ENCODE peak calls at places on chromosome X, in seven cellular contexts. One of them, this sample, is unnamed.

GRCh38 chrX:124540474-124540873 is 194.1 kb downstream of the SH2D1A start:
- DNase-seq in K562: no peak
- DNase-seq in SK-N-SH: no peak
- DNase-seq in GM12878: no peak
- DNase-seq in HCT116: no peak
- DNase-seq in H1: no peak
- DNase-seq in HepG2: no peak
- DNase-seq in this sample: no peak

GRCh38 chrX:23386726-23387125 is 52.1 kb downstream of the PTCHD1 start:
- DNase-seq in HCT116: no peak
- DNase-seq in K562: no peak
- DNase-seq in SK-N-SH: no peak
- DNase-seq in HepG2: no peak
- DNase-seq in GM12878: no peak
- DNase-seq in H1: no peak
- DNase-seq in this sample: no peak

GRCh38 chrX:103540145-103540544 is 20.9 kb upstream of the RAB40A start:
- DNase-seq in K562: no peak
- DNase-seq in HCT116: no peak
- DNase-seq in GM12878: no peak
- DNase-seq in H1: no peak
- DNase-seq in HepG2: no peak
- DNase-seq in SK-N-SH: no peak
- DNase-seq in this sample: no peak

GRCh38 chrX:115018040-115018647 is 728 bp upstream of the IL13RA2 start:
- DNase-seq in HepG2: no peak
- DNase-seq in SK-N-SH: no peak
- DNase-seq in GM12878: no peak
- DNase-seq in HCT116: no peak
- DNase-seq in H1: no peak
- DNase-seq in K562: no peak
- DNase-seq in this sample: peak; percentile 1

GRCh38 chrX:15816453-15816838 is 26.2 kb downstream of the ZRSR2 start:
- DNase-seq in HCT116: no peak
- DNase-seq in K562: no peak
- DNase-seq in HepG2: no peak
- DNase-seq in SK-N-SH: no peak
- DNase-seq in H1: no peak
- DNase-seq in GM12878: no peak
- DNase-seq in this sample: no peak

GRCh38 chrX:111098874-111099273 is 2.9 kb downstream of the PAK3 start:
- DNase-seq in SK-N-SH: peak; percentile 68
- DNase-seq in GM12878: no peak
- DNase-seq in H1: no peak
- DNase-seq in HepG2: peak; percentile 1
- DNase-seq in HCT116: peak; percentile 29
- DNase-seq in K562: peak; percentile 69
- DNase-seq in this sample: peak; percentile 31

GRCh38 chrX:94123062-94123461 is 449.1 kb downstream of the FAM133A start:
- DNase-seq in HCT116: no peak
- DNase-seq in SK-N-SH: no peak
- DNase-seq in K562: no peak
- DNase-seq in GM12878: no peak
- DNase-seq in HepG2: no peak
- DNase-seq in H1: no peak
- DNase-seq in this sample: no peak

GRCh38 chrX:10929747-10930146 is 181.4 kb upstream of the HCCS start:
- DNase-seq in HCT116: no peak
- DNase-seq in GM12878: no peak
- DNase-seq in SK-N-SH: no peak
- DNase-seq in HepG2: no peak
- DNase-seq in H1: no peak
- DNase-seq in K562: no peak
- DNase-seq in this sample: no peak

GRCh38 chrX:39944416-39944815 is 153.3 kb downstream of the BCOR start:
- DNase-seq in HCT116: no peak
- DNase-seq in K562: no peak
- DNase-seq in GM12878: no peak
- DNase-seq in HepG2: no peak
- DNase-seq in SK-N-SH: no peak
- DNase-seq in H1: no peak
- DNase-seq in this sample: no peak

GRCh38 chrX:15723887-15724517 is 14.1 kb upstream of the CA5B start:
- DNase-seq in GM12878: no peak
- DNase-seq in SK-N-SH: no peak
- DNase-seq in HepG2: no peak
- DNase-seq in H1: no peak
- DNase-seq in K562: no peak
- DNase-seq in HCT116: no peak
- DNase-seq in this sample: no peak

GRCh38 chrX:45900751-45901150 is 644.5 kb downstream of the ZNF674 start:
- DNase-seq in SK-N-SH: no peak
- DNase-seq in GM12878: no peak
- DNase-seq in K562: no peak
- DNase-seq in HCT116: no peak
- DNase-seq in HepG2: no peak
- DNase-seq in H1: no peak
- DNase-seq in this sample: no peak

GRCh38 chrX:47991263-47992092 is 12.3 kb downstream of the ZNF182 start:
- DNase-seq in K562: no peak
- DNase-seq in HCT116: no peak
- DNase-seq in HepG2: no peak
- DNase-seq in GM12878: no peak
- DNase-seq in SK-N-SH: no peak
- DNase-seq in H1: no peak
- DNase-seq in this sample: no peak

GRCh38 chrX:102651242-102651967 is at the start of gene GPRASP1:
- DNase-seq in K562: no peak
- DNase-seq in SK-N-SH: peak; percentile 72
- DNase-seq in HCT116: no peak
- DNase-seq in GM12878: no peak
- DNase-seq in HepG2: no peak
- DNase-seq in H1: no peak
- DNase-seq in this sample: no peak

GRCh38 chrX:31353095-31353494 is 281.3 kb upstream of the FTHL17 start:
- DNase-seq in SK-N-SH: no peak
- DNase-seq in GM12878: no peak
- DNase-seq in HCT116: no peak
- DNase-seq in HepG2: no peak
- DNase-seq in K562: no peak
- DNase-seq in H1: no peak
- DNase-seq in this sample: no peak

GRCh38 chrX:24113161-24113560 is 36.4 kb upstream of the ZFX start:
- DNase-seq in H1: no peak
- DNase-seq in K562: no peak
- DNase-seq in SK-N-SH: no peak
- DNase-seq in HepG2: no peak
- DNase-seq in GM12878: no peak
- DNase-seq in HCT116: no peak
- DNase-seq in this sample: no peak

DNA sequence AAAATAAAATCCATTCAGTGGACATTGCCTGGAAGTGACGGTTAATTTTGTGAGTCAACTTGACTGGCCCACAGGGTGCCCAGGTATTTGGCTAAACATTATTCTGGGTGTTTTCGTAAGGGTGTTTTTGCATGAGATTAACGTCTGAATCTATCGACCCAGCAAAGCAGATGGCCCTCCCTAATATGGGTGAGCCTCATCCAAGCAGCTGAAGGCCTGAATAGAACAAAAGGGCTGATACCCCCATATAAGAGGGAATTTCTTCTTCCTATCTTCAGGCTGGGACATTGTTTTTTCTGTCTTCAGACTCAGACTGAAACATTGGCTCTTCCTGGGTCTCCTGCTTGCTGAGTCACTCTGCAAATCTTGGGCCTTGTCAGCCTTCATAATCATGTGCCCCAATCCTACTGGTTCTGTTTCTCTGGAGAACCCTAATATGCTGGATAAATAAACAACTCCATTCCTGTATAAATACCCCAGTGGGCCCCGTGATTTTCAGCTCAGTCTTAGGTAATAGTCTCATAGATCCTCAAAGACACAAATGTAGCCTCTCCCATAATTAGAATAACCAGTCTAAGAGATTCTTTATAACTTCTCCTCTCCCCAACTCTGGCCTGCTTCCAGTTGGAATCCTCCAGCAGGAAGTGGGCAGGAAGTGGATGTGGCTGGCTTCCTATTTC is 33.1 kb upstream of the DDX3X start:
- DNase-seq in GM12878: no peak
- DNase-seq in HCT116: no peak
- DNase-seq in HepG2: no peak
- DNase-seq in H1: no peak
- DNase-seq in SK-N-SH: no peak
- DNase-seq in K562: no peak
- DNase-seq in this sample: no peak
- TF ChIP-seq JUND in GM12878: no peak
- TF ChIP-seq JUND in HCT116: no peak
- TF ChIP-seq JUND in HepG2: no peak
- TF ChIP-seq JUND in H1: no peak
- TF ChIP-seq JUND in SK-N-SH: no peak
- TF ChIP-seq JUND in K562: no peak
- TF ChIP-seq JUND in this sample: no peak

GRCh38 chrX:106220177-106220576 is 52.1 kb downstream of the PWWP3B start:
- DNase-seq in H1: no peak
- DNase-seq in SK-N-SH: no peak
- DNase-seq in HepG2: no peak
- DNase-seq in GM12878: no peak
- DNase-seq in K562: no peak
- DNase-seq in HCT116: no peak
- DNase-seq in this sample: no peak
- TF ChIP-seq JUND in H1: no peak
- TF ChIP-seq JUND in SK-N-SH: no peak
- TF ChIP-seq JUND in HepG2: no peak
- TF ChIP-seq JUND in GM12878: no peak
- TF ChIP-seq JUND in K562: no peak
- TF ChIP-seq JUND in HCT116: no peak
- TF ChIP-seq JUND in this sample: no peak

GRCh38 chrX:119694601-119695534 is 1.9 kb upstream of the SEPTIN6 start:
- DNase-seq in HepG2: peak; percentile 39
- DNase-seq in H1: no peak
- DNase-seq in SK-N-SH: peak; percentile 17
- DNase-seq in K562: no peak
- DNase-seq in GM12878: no peak
- DNase-seq in HCT116: no peak
- DNase-seq in this sample: no peak

GRCh38 chrX:119693996-119694451 is 1.1 kb upstream of the SEPTIN6 start:
- DNase-seq in HCT116: no peak
- DNase-seq in SK-N-SH: peak; percentile 26
- DNase-seq in GM12878: no peak
- DNase-seq in K562: no peak
- DNase-seq in HepG2: no peak
- DNase-seq in H1: no peak
- DNase-seq in this sample: no peak

GRCh38 chrX:119693032-119693995 is at the start of gene SEPTIN6:
- DNase-seq in H1: peak; percentile 53
- DNase-seq in K562: peak; percentile 79
- DNase-seq in HepG2: peak; percentile 59
- DNase-seq in GM12878: no peak
- DNase-seq in HCT116: peak; percentile 51
- DNase-seq in SK-N-SH: peak; percentile 88
- DNase-seq in this sample: peak; percentile 75

GRCh38 chrX:119690921-119691716 is 1.8 kb downstream of the SEPTIN6 start:
- DNase-seq in HCT116: no peak
- DNase-seq in SK-N-SH: peak; percentile 34
- DNase-seq in HepG2: no peak
- DNase-seq in K562: peak; percentile 44
- DNase-seq in GM12878: no peak
- DNase-seq in H1: no peak
- DNase-seq in this sample: no peak

DNA sequence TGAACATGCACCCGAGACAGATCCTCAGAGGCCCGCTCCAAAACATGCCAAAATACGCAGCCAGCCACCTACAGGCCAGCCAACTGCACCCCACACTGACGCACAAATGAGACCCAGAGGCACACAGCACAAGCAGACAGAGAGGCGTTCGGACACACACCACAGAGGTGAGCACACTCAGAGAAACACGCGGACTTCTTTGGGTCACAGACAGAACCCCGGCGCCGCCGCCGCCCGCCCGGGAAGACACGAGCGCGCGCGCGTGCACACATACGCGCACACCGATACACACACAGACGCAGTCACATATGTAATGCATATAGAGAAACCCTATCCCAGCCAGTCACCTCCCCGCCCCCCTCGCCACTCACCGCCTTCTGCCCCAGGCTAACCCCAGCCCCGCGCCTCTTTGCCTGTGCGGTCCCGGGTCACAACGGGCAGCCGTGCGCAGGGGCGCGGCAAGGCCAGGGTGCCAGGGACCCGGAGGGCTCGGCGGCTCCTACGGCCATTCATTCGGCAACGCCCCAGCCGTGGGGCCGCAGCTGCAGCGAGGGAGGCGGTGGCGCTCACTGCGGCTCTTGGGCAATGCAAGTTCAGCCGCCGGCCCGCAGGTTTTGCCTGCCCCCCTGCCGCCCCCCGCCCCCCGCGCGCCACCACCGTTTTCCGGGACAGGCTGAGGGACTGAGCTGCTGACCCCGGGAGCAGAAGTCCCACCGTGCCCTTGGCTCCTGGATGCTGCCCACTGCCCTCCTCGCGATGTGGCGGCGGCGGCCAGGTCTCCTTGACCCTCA is 532 bp downstream of the SEPTIN6 start:
- DNase-seq in H1: no peak
- DNase-seq in SK-N-SH: peak; percentile 68
- DNase-seq in HCT116: no peak
- DNase-seq in K562: peak; percentile 44
- DNase-seq in HepG2: no peak
- DNase-seq in GM12878: no peak
- DNase-seq in this sample: peak; percentile 36
- TF ChIP-seq JUND in H1: no peak
- TF ChIP-seq JUND in SK-N-SH: no peak
- TF ChIP-seq JUND in HCT116: no peak
- TF ChIP-seq JUND in K562: no peak
- TF ChIP-seq JUND in HepG2: no peak
- TF ChIP-seq JUND in GM12878: no peak
- TF ChIP-seq JUND in this sample: no peak

GRCh38 chrX:42109428-42109827 is 186.1 kb upstream of the CASK start:
- DNase-seq in H1: no peak
- DNase-seq in HepG2: no peak
- DNase-seq in SK-N-SH: no peak
- DNase-seq in K562: no peak
- DNase-seq in HCT116: no peak
- DNase-seq in GM12878: no peak
- DNase-seq in this sample: no peak

GRCh38 chrX:42102586-42103282 is 179.4 kb upstream of the CASK start:
- DNase-seq in H1: no peak
- DNase-seq in HepG2: no peak
- DNase-seq in SK-N-SH: no peak
- DNase-seq in HCT116: no peak
- DNase-seq in GM12878: no peak
- DNase-seq in K562: no peak
- DNase-seq in this sample: no peak

GRCh38 chrX:42108140-42108503 is 184.8 kb upstream of the CASK start:
- DNase-seq in HCT116: no peak
- DNase-seq in K562: no peak
- DNase-seq in SK-N-SH: no peak
- DNase-seq in HepG2: no peak
- DNase-seq in H1: no peak
- DNase-seq in GM12878: no peak
- DNase-seq in this sample: no peak

GRCh38 chrX:42106556-42106955 is 183.2 kb upstream of the CASK start:
- DNase-seq in H1: no peak
- DNase-seq in HepG2: no peak
- DNase-seq in GM12878: no peak
- DNase-seq in SK-N-SH: no peak
- DNase-seq in HCT116: no peak
- DNase-seq in K562: no peak
- DNase-seq in this sample: no peak

GRCh38 chrX:42107495-42108139 is 184.3 kb upstream of the CASK start:
- DNase-seq in GM12878: no peak
- DNase-seq in HCT116: no peak
- DNase-seq in K562: no peak
- DNase-seq in H1: no peak
- DNase-seq in SK-N-SH: no peak
- DNase-seq in HepG2: no peak
- DNase-seq in this sample: no peak
- TF ChIP-seq JUND in GM12878: no peak
- TF ChIP-seq JUND in HCT116: no peak
- TF ChIP-seq JUND in K562: no peak
- TF ChIP-seq JUND in H1: no peak
- TF ChIP-seq JUND in SK-N-SH: no peak
- TF ChIP-seq JUND in HepG2: no peak
- TF ChIP-seq JUND in this sample: no peak